ENCODE peak calls at places on chromosomes 4 and X, in seven cellular contexts. M is NCI-H1105; F is NCI-H524; L is smooth muscle cell of the brain vasculature; N is ELR; J is naive thymus-derived CD8-positive, alpha-beta T cell; G is skeletal muscle cell. P is an unnamed sample.

GRCh38 chrX:152876931-152877840 is 20.7 kb upstream of the ZNF185 start:
- DNase-seq in G (no peak), M (no peak), J (no peak), F (no peak), N (no peak), L (no peak), P (no peak)

GRCh38 chrX:134661295-134661694 is 3.0 kb upstream of the PLAC1 start:
- DNase-seq in G (no peak), J (no peak), L (no peak), F (no peak), N (no peak), M (no peak), P (no peak)

GRCh38 chr4:183438458-183439113 is 5.8 kb upstream of the CDKN2AIP start:
- DNase-seq in G (peak), J (no peak), N (peak), L (no peak), M (no peak), F (no peak), P (peak)

GRCh38 chrX:24081661-24082154 is 27.0 kb downstream of the EIF2S3 start:
- DNase-seq in N (peak), F (peak), G (peak), M (peak), L (peak), J (peak), P (no peak)

GRCh38 chr4:53696956-53697685 is 105.8 kb upstream of the LNX1 start:
- DNase-seq in F (no peak), M (no peak), N (no peak), L (no peak), J (no peak), G (no peak), P (no peak)

GRCh38 chrX:137600769-137601168 is 34.8 kb downstream of the ZIC3 start:
- DNase-seq in L (no peak), G (no peak), M (no peak), J (no peak), N (no peak), F (no peak), P (no peak)

GRCh38 chr4:3021627-3022026 is 52.7 kb downstream of the HTT-AS start:
- DNase-seq in N (no peak), M (no peak), F (no peak), J (no peak), G (no peak), L (no peak), P (no peak)

GRCh38 chr4:121096629-121097028 is 24.3 kb upstream of the NDNF start:
- DNase-seq in G (no peak), J (peak), N (peak), F (no peak), L (no peak), M (peak), P (no peak)

GRCh38 chr4:15479089-15479912 is 9.6 kb downstream of the CC2D2A start:
- DNase-seq in L (peak), N (peak), J (no peak), F (peak), G (peak), M (peak), P (no peak)

GRCh38 chr4:123877561-123877960 is 481.0 kb downstream of the SPRY1 start:
- DNase-seq in N (no peak), J (no peak), G (no peak), L (peak), F (no peak), M (no peak), P (peak)

GRCh38 chrX:70168238-70169188 is 8.8 kb upstream of the DGAT2L6 start:
- DNase-seq in G (peak), M (no peak), L (peak), F (no peak), N (peak), J (no peak), P (peak)

GRCh38 chrX:48665991-48666390 is 17.6 kb upstream of the WAS start:
- DNase-seq in G (no peak), J (no peak), L (no peak), M (no peak), N (peak), F (no peak), P (no peak)

GRCh38 chr4:40238700-40239548 is 42.1 kb downstream of the RHOH start:
- DNase-seq in M (no peak), N (no peak), L (no peak), G (no peak), J (peak), F (no peak), P (no peak)

P was measured in non-pigmented ciliary epithelial cell.